ENCODE peak calls at places on chromosomes 3 and 15, in six cellular contexts. A, J, M, K, V and F are unnamed samples.
A peak's percentile ranks its signal among the peaks of the same experiment; 100 is the strongest.

GRCh38 chr3:70488131-70488530 is 175.7 kb upstream of the MDFIC2 start:
- DNase-seq in A (no peak), J (peak; percentile 1), M (no peak), K (no peak), V (no peak), F (no peak)

GRCh38 chr3:39251576-39251975 is 28.3 kb downstream of the CX3CR1 start:
- DNase-seq in A (no peak), J (no peak), M (no peak), K (no peak), V (no peak), F (no peak)

GRCh38 chr15:31497838-31498237 is 171.2 kb downstream of the KLF13 start:
- DNase-seq in A (no peak), J (no peak), M (no peak), K (no peak), V (no peak), F (no peak)

GRCh38 chr3:187120324-187120723 is 19.0 kb downstream of the RPL39L start:
- DNase-seq in A (no peak), J (no peak), M (no peak), K (no peak), V (no peak), F (no peak)

GRCh38 chr3:53100818-53101466 is 29.3 kb downstream of the RFT1 start:
- DNase-seq in A (no peak), J (no peak), M (no peak), K (no peak), V (no peak), F (no peak)

GRCh38 chr3:14126017-14126902 is 1.4 kb downstream of the TMEM43 start:
- DNase-seq in A (no peak), J (no peak), M (no peak), K (no peak), V (no peak), F (no peak)

GRCh38 chr3:95334461-95334860 is 1271.6 kb downstream of the NSUN3 start:
- DNase-seq in A (no peak), J (no peak), M (no peak), K (no peak), V (no peak), F (no peak)

GRCh38 chr15:52394020-52394608 is 98.5 kb upstream of the MYO5C start:
- DNase-seq in A (no peak), J (no peak), M (no peak), K (no peak), V (no peak), F (no peak)

GRCh38 chr3:129503387-129504010 is 24.9 kb upstream of the RHO start:
- DNase-seq in A (no peak), J (peak; percentile 22), M (no peak), K (peak; percentile 79), V (no peak), F (peak; percentile 81)

GRCh38 chr3:54458357-54458756 is 336.0 kb downstream of the CACNA2D3 start:
- DNase-seq in A (no peak), J (no peak), M (no peak), K (no peak), V (no peak), F (no peak)

GRCh38 chr15:43105077-43105769 is 615 bp downstream of the UBR1 start:
- DNase-seq in A (peak; percentile 8), J (no peak), M (no peak), K (peak; percentile 0), V (peak; percentile 12), F (peak; percentile 23)

GRCh38 chr3:171415070-171415469 is 45.1 kb downstream of the TNIK start:
- DNase-seq in A (no peak), J (peak; percentile 79), M (no peak), K (no peak), V (no peak), F (peak; percentile 48)

GRCh38 chr3:121883507-121883906 is 10.7 kb upstream of the SLC15A2 start:
- DNase-seq in A (no peak), J (peak; percentile 20), M (no peak), K (no peak), V (peak; percentile 35), F (peak; percentile 42)

GRCh38 chr3:151265866-151266265 is 12.5 kb downstream of the P2RY14 start:
- DNase-seq in A (no peak), J (no peak), M (no peak), K (no peak), V (no peak), F (no peak)

GRCh38 chr3:17032407-17033034 is 147.8 kb downstream of the PLCL2 start:
- DNase-seq in A (peak; percentile 11), J (peak; percentile 48), M (no peak), K (peak; percentile 2), V (peak; percentile 53), F (peak; percentile 60)

GRCh38 chr3:45123030-45123429 is 23.1 kb downstream of the CDCP1 start:
- DNase-seq in A (no peak), J (peak; percentile 94), M (no peak), K (no peak), V (peak; percentile 74), F (peak; percentile 96)

GRCh38 chr3:65030847-65031463 is 343.2 kb upstream of the ADAMTS9 start:
- DNase-seq in A (no peak), J (peak; percentile 84), M (no peak), K (no peak), V (peak; percentile 33), F (peak; percentile 33)

GRCh38 chr3:69204315-69204957 is 82.0 kb upstream of the LMOD3 start:
- DNase-seq in A (no peak), J (no peak), M (no peak), K (no peak), V (peak; percentile 56), F (peak; percentile 72)

GRCh38 chr15:76285241-76285825 is 25.9 kb downstream of the ETFA start:
- DNase-seq in A (peak; percentile 4), J (peak; percentile 29), M (no peak), K (no peak), V (peak; percentile 53), F (peak; percentile 51)

GRCh38 chr15:49793943-49794342 is 173.1 kb downstream of the DTWD1 start:
- DNase-seq in A (no peak), J (no peak), M (no peak), K (no peak), V (no peak), F (no peak)

GRCh38 chr3:33315826-33316225 is 38.6 kb downstream of the FBXL2 start:
- DNase-seq in A (no peak), J (peak; percentile 70), M (no peak), K (no peak), V (peak; percentile 34), F (peak; percentile 85)

GRCh38 chr15:89111352-89111751 is 23.1 kb downstream of the ABHD2 start:
- DNase-seq in A (no peak), J (no peak), M (no peak), K (no peak), V (no peak), F (no peak)

GRCh38 chr3:58751235-58751634 is 84.7 kb upstream of the FAM3D start:
- DNase-seq in A (no peak), J (no peak), M (no peak), K (no peak), V (no peak), F (no peak)

GRCh38 chr15:73165844-73166243 is 113.6 kb downstream of the NEO1 start:
- DNase-seq in A (no peak), J (no peak), M (no peak), K (no peak), V (no peak), F (no peak)

GRCh38 chr3:49556500-49557275 is 2.4 kb downstream of the BSN start:
- DNase-seq in A (no peak), J (no peak), M (no peak), K (no peak), V (no peak), F (no peak)

GRCh38 chr3:143538577-143538981 is 309.7 kb downstream of the SLC9A9 start:
- DNase-seq in A (no peak), J (peak; percentile 9), M (no peak), K (no peak), V (no peak), F (peak; percentile 6)

GRCh38 chr3:82558081-82558480 is 796.6 kb upstream of the GBE1 start:
- DNase-seq in A (no peak), J (no peak), M (no peak), K (no peak), V (no peak), F (no peak)

GRCh38 chr3:56053727-56054126 is 414.5 kb downstream of the ERC2 start:
- DNase-seq in A (no peak), J (no peak), M (no peak), K (no peak), V (no peak), F (no peak)